ENCODE peak calls at places on chromosomes 3 and 15, in four cellular contexts. One of them, this sample, is unnamed.

GRCh38 chr15:41001524-41001923 is 48.3 kb downstream of the CHAC1 start:
- DNase-seq in heart left ventricle: no peak
- DNase-seq in fibroblast of mammary gland: no peak
- DNase-seq in A549: peak; percentile 57
- DNase-seq in this sample: no peak

GRCh38 chr3:148513066-148513671 is 184.5 kb upstream of the AGTR1 start:
- DNase-seq in heart left ventricle: no peak
- DNase-seq in fibroblast of mammary gland: peak; percentile 32
- DNase-seq in A549: peak; percentile 4
- DNase-seq in this sample: peak; percentile 47

GRCh38 chr15:66706840-66707239 is 4.8 kb downstream of the SMAD6 start:
- DNase-seq in heart left ventricle: no peak
- DNase-seq in fibroblast of mammary gland: no peak
- DNase-seq in A549: no peak
- DNase-seq in this sample: no peak

GRCh38 chr15:58299311-58299850 is 132.4 kb upstream of the LIPC start:
- DNase-seq in heart left ventricle: no peak
- DNase-seq in fibroblast of mammary gland: peak; percentile 87
- DNase-seq in A549: no peak
- DNase-seq in this sample: peak; percentile 81

GRCh38 chr15:99434506-99435137 is 131.2 kb upstream of the MEF2A start:
- DNase-seq in heart left ventricle: no peak
- DNase-seq in fibroblast of mammary gland: no peak
- DNase-seq in A549: no peak
- DNase-seq in this sample: no peak

GRCh38 chr3:40768536-40768935 is 243.8 kb downstream of the ZNF621 start:
- DNase-seq in heart left ventricle: no peak
- DNase-seq in fibroblast of mammary gland: peak; percentile 92
- DNase-seq in A549: peak; percentile 12
- DNase-seq in this sample: no peak

GRCh38 chr3:143970773-143971366 is 753 bp upstream of the DIPK2A start:
- DNase-seq in heart left ventricle: peak; percentile 64
- DNase-seq in fibroblast of mammary gland: peak; percentile 38
- DNase-seq in A549: no peak
- DNase-seq in this sample: no peak

GRCh38 chr3:141963301-141963700 is 86.9 kb downstream of the ATP1B3 start:
- DNase-seq in heart left ventricle: no peak
- DNase-seq in fibroblast of mammary gland: peak; percentile 7
- DNase-seq in A549: no peak
- DNase-seq in this sample: no peak

GRCh38 chr15:41115652-41116115 is 396 bp downstream of the INO80 start:
- DNase-seq in heart left ventricle: peak; percentile 73
- DNase-seq in fibroblast of mammary gland: peak; percentile 52
- DNase-seq in A549: peak; percentile 71
- DNase-seq in this sample: no peak

GRCh38 chr3:159823763-159824162 is 164.9 kb upstream of the IL12A start:
- DNase-seq in heart left ventricle: no peak
- DNase-seq in fibroblast of mammary gland: no peak
- DNase-seq in A549: no peak
- DNase-seq in this sample: no peak

GRCh38 chr15:37981781-37982180 is 47.3 kb downstream of the TMCO5A start:
- DNase-seq in heart left ventricle: no peak
- DNase-seq in fibroblast of mammary gland: peak; percentile 66
- DNase-seq in A549: peak; percentile 42
- DNase-seq in this sample: peak; percentile 53

GRCh38 chr3:195260286-195260905 is 10.6 kb downstream of the XXYLT1 start:
- DNase-seq in heart left ventricle: no peak
- DNase-seq in fibroblast of mammary gland: peak; percentile 24
- DNase-seq in A549: no peak
- DNase-seq in this sample: no peak

GRCh38 chr15:56234804-56235203 is 8.9 kb downstream of the RFX7 start:
- DNase-seq in heart left ventricle: no peak
- DNase-seq in fibroblast of mammary gland: peak; percentile 51
- DNase-seq in A549: no peak
- DNase-seq in this sample: no peak

GRCh38 chr15:99454107-99454809 is 111.5 kb upstream of the MEF2A start:
- DNase-seq in heart left ventricle: no peak
- DNase-seq in fibroblast of mammary gland: no peak
- DNase-seq in A549: no peak
- DNase-seq in this sample: no peak

GRCh38 chr3:14082108-14082657 is 42.5 kb downstream of the CHCHD4 start:
- DNase-seq in heart left ventricle: no peak
- DNase-seq in fibroblast of mammary gland: no peak
- DNase-seq in A549: no peak
- DNase-seq in this sample: no peak

GRCh38 chr3:42072930-42073329 is 18.2 kb upstream of the TRAK1 start:
- DNase-seq in heart left ventricle: no peak
- DNase-seq in fibroblast of mammary gland: no peak
- DNase-seq in A549: no peak
- DNase-seq in this sample: no peak

GRCh38 chr15:39242345-39242744 is 338.5 kb upstream of the THBS1 start:
- DNase-seq in heart left ventricle: peak; percentile 28
- DNase-seq in fibroblast of mammary gland: peak; percentile 77
- DNase-seq in A549: no peak
- DNase-seq in this sample: peak; percentile 85

GRCh38 chr3:13215940-13216546 is 142.8 kb upstream of the IQSEC1 start:
- DNase-seq in heart left ventricle: no peak
- DNase-seq in fibroblast of mammary gland: peak; percentile 63
- DNase-seq in A549: peak; percentile 68
- DNase-seq in this sample: peak; percentile 60

GRCh38 chr15:20341901-20342605 is 199.5 kb downstream of the GOLGA6L6 start:
- DNase-seq in heart left ventricle: peak; percentile 76
- DNase-seq in fibroblast of mammary gland: no peak
- DNase-seq in A549: peak; percentile 25
- DNase-seq in this sample: no peak

GRCh38 chr15:66935688-66936087 is 129.7 kb upstream of the SMAD3 start:
- DNase-seq in heart left ventricle: no peak
- DNase-seq in fibroblast of mammary gland: peak; percentile 11
- DNase-seq in A549: no peak
- DNase-seq in this sample: no peak

GRCh38 chr15:35827156-35827555 is 281.2 kb upstream of the DPH6 start:
- DNase-seq in heart left ventricle: no peak
- DNase-seq in fibroblast of mammary gland: no peak
- DNase-seq in A549: no peak
- DNase-seq in this sample: no peak

GRCh38 chr3:47984089-47984759 is 32.0 kb downstream of the MAP4 start:
- DNase-seq in heart left ventricle: no peak
- DNase-seq in fibroblast of mammary gland: peak; percentile 87
- DNase-seq in A549: peak; percentile 41
- DNase-seq in this sample: peak; percentile 84

GRCh38 chr15:34109775-34110663 is 8.1 kb downstream of the PGBD4 start:
- DNase-seq in heart left ventricle: no peak
- DNase-seq in fibroblast of mammary gland: peak; percentile 57
- DNase-seq in A549: peak; percentile 64
- DNase-seq in this sample: peak; percentile 50

GRCh38 chr3:100033184-100033583 is 81.1 kb downstream of the FILIP1L start:
- DNase-seq in heart left ventricle: no peak
- DNase-seq in fibroblast of mammary gland: peak; percentile 31
- DNase-seq in A549: peak; percentile 37
- DNase-seq in this sample: peak; percentile 89

GRCh38 chr3:56573501-56573900 is 16.5 kb downstream of the CCDC66 start:
- DNase-seq in heart left ventricle: no peak
- DNase-seq in fibroblast of mammary gland: no peak
- DNase-seq in A549: no peak
- DNase-seq in this sample: no peak

GRCh38 chr3:129402210-129402609 is 26.2 kb downstream of the EFCAB12 start:
- DNase-seq in heart left ventricle: no peak
- DNase-seq in fibroblast of mammary gland: no peak
- DNase-seq in A549: no peak
- DNase-seq in this sample: no peak

GRCh38 chr3:129399145-129399894 is 29.1 kb downstream of the EFCAB12 start:
- DNase-seq in heart left ventricle: peak; percentile 83
- DNase-seq in fibroblast of mammary gland: peak; percentile 97
- DNase-seq in A549: peak; percentile 95
- DNase-seq in this sample: peak; percentile 97

GRCh38 chr3:129398803-129399144 is 29.7 kb downstream of the EFCAB12 start:
- DNase-seq in heart left ventricle: no peak
- DNase-seq in fibroblast of mammary gland: peak; percentile 27
- DNase-seq in A549: no peak
- DNase-seq in this sample: peak; percentile 22

GRCh38 chr3:129402616-129403015 is 25.8 kb downstream of the EFCAB12 start:
- DNase-seq in heart left ventricle: no peak
- DNase-seq in fibroblast of mammary gland: no peak
- DNase-seq in A549: no peak
- DNase-seq in this sample: no peak

DNA sequence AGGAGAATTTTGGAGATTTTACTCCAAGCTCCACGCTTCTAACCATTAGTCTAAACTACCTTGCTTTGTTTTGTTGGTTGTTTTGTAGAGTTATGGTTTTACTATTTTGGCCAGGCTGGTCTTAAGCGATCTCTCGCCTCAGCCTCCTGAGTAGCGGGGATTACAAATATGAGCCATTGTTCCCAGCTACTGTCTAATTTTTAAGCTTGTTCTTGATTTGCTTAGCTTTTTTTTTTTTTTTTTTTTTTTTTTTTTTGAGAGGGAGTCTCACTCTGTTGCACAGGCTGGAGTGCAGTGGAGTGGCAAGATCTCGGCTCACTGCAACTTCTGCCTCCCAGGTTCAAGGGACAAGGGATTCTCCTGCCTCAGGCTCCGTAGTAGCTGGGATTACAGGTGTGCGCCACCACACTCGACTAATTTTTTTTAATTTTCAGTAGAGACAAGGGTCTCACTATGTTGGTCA is 28.5 kb downstream of the EFCAB12 start:
- DNase-seq in heart left ventricle: no peak
- DNase-seq in fibroblast of mammary gland: peak; percentile 41
- DNase-seq in A549: peak; percentile 53
- DNase-seq in this sample: no peak
- TF ChIP-seq CTCF in heart left ventricle: no peak
- TF ChIP-seq CTCF in fibroblast of mammary gland: no peak
- TF ChIP-seq CTCF in A549: no peak
- TF ChIP-seq CTCF in this sample: no peak

GRCh38 chr3:52150357-52150756 is 3.9 kb downstream of the POC1A start:
- DNase-seq in heart left ventricle: no peak
- DNase-seq in fibroblast of mammary gland: no peak
- DNase-seq in A549: no peak
- DNase-seq in this sample: no peak

GRCh38 chr3:52155912-52156311 is 1.7 kb upstream of the POC1A start:
- DNase-seq in heart left ventricle: no peak
- DNase-seq in fibroblast of mammary gland: no peak
- DNase-seq in A549: no peak
- DNase-seq in this sample: no peak

GRCh38 chr3:52150860-52151259 is 3.4 kb downstream of the POC1A start:
- DNase-seq in heart left ventricle: no peak
- DNase-seq in fibroblast of mammary gland: no peak
- DNase-seq in A549: no peak
- DNase-seq in this sample: no peak

GRCh38 chr3:52153389-52154096 is 680 bp downstream of the POC1A start:
- DNase-seq in heart left ventricle: no peak
- DNase-seq in fibroblast of mammary gland: peak; percentile 8
- DNase-seq in A549: peak; percentile 43
- DNase-seq in this sample: no peak

GRCh38 chr3:52154135-52155094 is at the start of gene POC1A:
- DNase-seq in heart left ventricle: peak; percentile 99
- DNase-seq in fibroblast of mammary gland: peak; percentile 96
- DNase-seq in A549: peak; percentile 98
- DNase-seq in this sample: peak; percentile 98
- TF ChIP-seq CTCF in heart left ventricle: no peak
- TF ChIP-seq CTCF in fibroblast of mammary gland: no peak
- TF ChIP-seq CTCF in A549: no peak
- TF ChIP-seq CTCF in this sample: peak; percentile 2

GRCh38 chr15:96054029-96054428 is 276.5 kb upstream of the NR2F2 start:
- DNase-seq in heart left ventricle: no peak
- DNase-seq in fibroblast of mammary gland: no peak
- DNase-seq in A549: no peak
- DNase-seq in this sample: no peak

GRCh38 chr15:96053039-96054021 is 277.2 kb upstream of the NR2F2 start:
- DNase-seq in heart left ventricle: peak; percentile 77
- DNase-seq in fibroblast of mammary gland: no peak
- DNase-seq in A549: peak; percentile 19
- DNase-seq in this sample: peak; percentile 34

GRCh38 chr15:96052154-96052553 is 278.3 kb upstream of the NR2F2 start:
- DNase-seq in heart left ventricle: no peak
- DNase-seq in fibroblast of mammary gland: no peak
- DNase-seq in A549: no peak
- DNase-seq in this sample: no peak

GRCh38 chr15:96051598-96051997 is 278.9 kb upstream of the NR2F2 start:
- DNase-seq in heart left ventricle: no peak
- DNase-seq in fibroblast of mammary gland: no peak
- DNase-seq in A549: no peak
- DNase-seq in this sample: no peak

GRCh38 chr15:96052572-96053038 is 277.9 kb upstream of the NR2F2 start:
- DNase-seq in heart left ventricle: peak; percentile 33
- DNase-seq in fibroblast of mammary gland: no peak
- DNase-seq in A549: no peak
- DNase-seq in this sample: no peak
- TF ChIP-seq CTCF in heart left ventricle: no peak
- TF ChIP-seq CTCF in fibroblast of mammary gland: no peak
- TF ChIP-seq CTCF in A549: no peak
- TF ChIP-seq CTCF in this sample: no peak

DNA sequence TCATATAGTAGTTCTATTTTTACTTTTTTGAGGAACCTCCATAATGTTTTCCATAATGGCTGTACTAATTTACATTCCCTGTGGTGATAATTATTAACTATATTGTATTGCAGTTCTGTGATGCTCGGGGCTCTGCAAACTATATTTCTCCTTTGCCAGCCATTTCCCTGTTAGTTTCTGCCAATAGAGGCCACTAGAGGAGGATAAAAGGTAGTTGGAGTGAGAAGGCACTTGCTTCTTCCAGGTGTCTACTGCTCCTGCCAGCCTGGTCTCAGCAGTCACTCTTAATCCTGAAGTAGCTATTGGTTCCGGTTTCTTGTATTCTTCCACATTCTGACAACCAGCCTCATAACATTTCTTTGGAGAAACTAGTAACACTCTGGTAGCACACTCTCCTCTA is 233.9 kb upstream of the GBE1 start:
- DNase-seq in heart left ventricle: no peak
- DNase-seq in fibroblast of mammary gland: no peak
- DNase-seq in A549: peak; percentile 3
- DNase-seq in this sample: no peak
- TF ChIP-seq CTCF in heart left ventricle: no peak
- TF ChIP-seq CTCF in fibroblast of mammary gland: no peak
- TF ChIP-seq CTCF in A549: no peak
- TF ChIP-seq CTCF in this sample: peak; percentile 8

DNA sequence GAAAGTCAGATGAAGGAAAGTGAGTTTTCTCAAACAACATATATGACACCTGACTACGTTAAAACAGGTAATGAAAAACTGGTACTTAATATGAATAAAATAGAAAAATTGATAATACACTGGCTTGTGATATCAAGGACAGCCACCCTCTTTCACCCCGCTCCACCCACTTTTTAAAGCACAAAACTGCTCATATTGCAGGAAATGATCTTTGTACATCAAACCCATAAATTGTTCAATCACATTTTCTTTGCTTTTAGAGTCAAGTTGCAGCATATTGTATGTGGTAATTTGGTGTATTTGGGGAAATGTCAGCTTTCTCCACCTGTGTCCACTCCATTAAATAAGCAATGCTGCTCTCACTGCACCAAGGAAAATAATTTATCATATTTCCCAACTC is 288.7 kb upstream of the GPR149 start:
- DNase-seq in heart left ventricle: no peak
- DNase-seq in fibroblast of mammary gland: no peak
- DNase-seq in A549: no peak
- DNase-seq in this sample: no peak
- TF ChIP-seq CTCF in heart left ventricle: no peak
- TF ChIP-seq CTCF in fibroblast of mammary gland: no peak
- TF ChIP-seq CTCF in A549: no peak
- TF ChIP-seq CTCF in this sample: no peak

GRCh38 chr15:73633111-73633990 is at the start of gene NPTN:
- DNase-seq in heart left ventricle: peak; percentile 99
- DNase-seq in fibroblast of mammary gland: peak; percentile 95
- DNase-seq in A549: peak; percentile 98
- DNase-seq in this sample: peak; percentile 99
- TF ChIP-seq CTCF in heart left ventricle: no peak
- TF ChIP-seq CTCF in fibroblast of mammary gland: no peak
- TF ChIP-seq CTCF in A549: peak; percentile 13
- TF ChIP-seq CTCF in this sample: peak; percentile 1

This sample was measured in astrocyte of the spinal cord.